ENCODE peak calls at places on chromosomes 7 and 10, in ten cellular contexts. O is prostate gland, U is aorta, F is Panc1, H is psoas muscle, P is left ventricle myocardium inferior, L is H1, T is epithelial cell of prostate, W is heart right ventricle, D is colonic mucosa. K is an unnamed sample.

GRCh38 chr7:31517103-31517502 is 3.2 kb downstream of the ITPRID1 start:
- DNase-seq in D (no peak), O (no peak), L (no peak), T (no peak), U (no peak), H (no peak), F (no peak), P (no peak), W (no peak), K (no peak)

GRCh38 chr10:19828278-19829049 is 12.2 kb downstream of the PLXDC2 start:
- DNase-seq in H (no peak), F (no peak), L (no peak), U (no peak), D (no peak), W (peak), P (no peak), O (no peak), T (no peak), K (no peak)

GRCh38 chr7:152597514-152597913 is 78.4 kb downstream of the XRCC2 start:
- DNase-seq in D (no peak), W (no peak), O (no peak), L (no peak), T (no peak), H (no peak), F (no peak), P (no peak), U (no peak), K (peak)

GRCh38 chr10:98378722-98379121 is 36.3 kb downstream of the PYROXD2 start:
- DNase-seq in D (no peak), W (no peak), L (no peak), H (no peak), F (no peak), O (no peak), T (no peak), P (no peak), U (no peak), K (no peak)

GRCh38 chr10:44749141-44749540 is 162.0 kb upstream of the TMEM72 start:
- DNase-seq in O (no peak), U (no peak), T (no peak), P (no peak), F (no peak), L (no peak), W (no peak), D (no peak), H (no peak), K (no peak)

GRCh38 chr10:70296406-70296899 is 12.6 kb upstream of the NPFFR1 start:
- DNase-seq in F (peak), H (peak), T (peak), O (no peak), L (no peak), U (peak), P (peak), W (peak), D (peak), K (peak)

GRCh38 chr7:25148772-25149575 is 23.9 kb upstream of the CYCS start:
- DNase-seq in D (no peak), F (no peak), O (no peak), P (no peak), U (no peak), T (no peak), L (no peak), W (no peak), H (no peak), K (no peak)

GRCh38 chr10:36489181-36489927 is 636.0 kb upstream of the ANKRD30A start:
- DNase-seq in F (no peak), H (no peak), L (no peak), P (peak), W (peak), U (peak), O (no peak), D (no peak), T (no peak), K (no peak)

GRCh38 chr7:22200238-22200637 is 156.7 kb downstream of the RAPGEF5 start:
- DNase-seq in O (no peak), F (no peak), H (no peak), W (no peak), D (no peak), U (no peak), L (no peak), T (no peak), P (no peak), K (no peak)

GRCh38 chr10:69327463-69328345 is 49.4 kb downstream of the HK1 start:
- DNase-seq in W (peak), L (no peak), P (peak), D (peak), F (no peak), U (peak), O (peak), H (peak), T (no peak), K (peak)

GRCh38 chr10:30701471-30702173 is 72.1 kb upstream of the LYZL2 start:
- DNase-seq in T (peak), U (no peak), F (peak), D (peak), L (no peak), O (no peak), W (no peak), P (no peak), H (no peak), K (peak)

GRCh38 chr7:133235212-133235883 is 17.5 kb upstream of the EXOC4 start:
- DNase-seq in H (no peak), W (peak), P (no peak), U (no peak), L (no peak), O (no peak), F (no peak), T (no peak), D (no peak), K (no peak)

GRCh38 chr7:22248111-22248809 is 108.7 kb downstream of the RAPGEF5 start:
- DNase-seq in U (no peak), P (no peak), W (no peak), D (no peak), H (no peak), O (no peak), F (no peak), T (no peak), L (no peak), K (no peak)

GRCh38 chr7:81887098-81887497 is 117.3 kb upstream of the HGF start:
- DNase-seq in T (no peak), O (no peak), L (no peak), U (no peak), F (no peak), P (no peak), H (no peak), W (no peak), D (no peak), K (no peak)

GRCh38 chr7:108589874-108590273 is 20.2 kb downstream of the DNAJB9 start:
- DNase-seq in T (no peak), D (no peak), W (no peak), O (no peak), F (no peak), P (no peak), L (no peak), H (no peak), U (no peak), K (no peak)

GRCh38 chr10:79243211-79244067 is 103.8 kb upstream of the PPIF start:
- DNase-seq in F (no peak), P (no peak), D (peak), H (peak), O (no peak), L (peak), W (peak), U (peak), T (no peak), K (peak)

GRCh38 chr7:137771679-137772078 is 75.1 kb downstream of the DGKI start:
- DNase-seq in U (no peak), F (peak), P (no peak), H (no peak), T (no peak), W (no peak), D (no peak), L (no peak), O (no peak), K (no peak)
- H3K27ac ChIP-seq in U (no peak), F (no peak), P (no peak), H (no peak), T (peak), W (no peak), D (no peak), L (no peak), O (no peak), K (no peak)

DNA sequence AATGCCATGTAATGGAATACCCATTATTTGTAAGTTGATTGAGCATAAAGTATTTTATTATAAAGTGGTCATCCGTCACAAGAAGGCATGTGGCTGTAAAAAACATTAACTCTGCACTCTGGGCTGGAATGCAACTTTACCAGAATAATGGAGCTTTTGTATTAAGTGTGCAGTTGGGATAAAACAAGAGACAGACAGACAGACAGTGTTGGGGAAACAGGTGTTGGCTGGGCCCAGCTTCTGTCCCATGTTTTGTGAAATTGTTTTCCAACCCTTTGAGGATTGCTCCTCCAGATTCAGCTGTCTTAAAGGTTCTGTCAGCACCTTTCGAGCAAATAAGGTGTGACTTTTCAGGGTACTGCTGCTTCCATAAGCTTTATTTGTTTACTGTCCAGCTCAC is 67.9 kb upstream of the NFKB2 start:
- DNase-seq in H (no peak), D (no peak), P (no peak), F (no peak), O (no peak), U (no peak), T (no peak), W (no peak), L (no peak), K (no peak)
- H3K27ac ChIP-seq in H (peak), D (no peak), P (peak), F (no peak), O (no peak), U (no peak), T (no peak), W (no peak), L (no peak), K (no peak)

GRCh38 chr10:86959737-86960002 is 1.3 kb downstream of the SNCG start:
- DNase-seq in F (no peak), T (no peak), O (no peak), P (no peak), H (no peak), U (no peak), W (no peak), L (no peak), D (no peak), K (no peak)
- H3K27ac ChIP-seq in F (peak), T (peak), O (peak), P (peak), H (peak), U (no peak), W (peak), L (no peak), D (no peak), K (peak)

GRCh38 chr7:97006951-97007861 is 1.9 kb downstream of the DLX6 start:
- DNase-seq in O (no peak), F (no peak), L (peak), P (no peak), W (no peak), U (no peak), H (no peak), T (no peak), D (no peak), K (no peak)
- H3K27ac ChIP-seq in O (no peak), F (no peak), L (no peak), P (no peak), W (no peak), U (no peak), H (no peak), T (no peak), D (no peak), K (no peak)

GRCh38 chr7:42055171-42055570 is 181.8 kb downstream of the GLI3 start:
- DNase-seq in H (no peak), U (no peak), P (no peak), W (no peak), F (no peak), O (no peak), D (no peak), L (no peak), T (no peak), K (no peak)
- H3K27ac ChIP-seq in H (no peak), U (no peak), P (no peak), W (no peak), F (no peak), O (no peak), D (no peak), L (no peak), T (no peak), K (no peak)

GRCh38 chr7:57413529-57414398 is 36.2 kb upstream of the ZNF716 start:
- DNase-seq in O (no peak), U (no peak), W (no peak), F (no peak), T (no peak), P (no peak), H (no peak), D (no peak), L (no peak), K (no peak)

GRCh38 chr7:57414415-57414814 is 35.6 kb upstream of the ZNF716 start:
- DNase-seq in P (no peak), L (no peak), D (no peak), F (no peak), U (no peak), W (no peak), T (no peak), O (no peak), H (no peak), K (no peak)

GRCh38 chr7:57414852-57415251 is 35.1 kb upstream of the ZNF716 start:
- DNase-seq in U (no peak), F (no peak), O (no peak), P (no peak), H (no peak), W (no peak), D (no peak), T (no peak), L (no peak), K (no peak)

GRCh38 chr7:57412168-57412567 is 37.8 kb upstream of the ZNF716 start:
- DNase-seq in H (no peak), F (no peak), W (no peak), O (no peak), T (no peak), P (no peak), U (no peak), L (no peak), D (no peak), K (no peak)

DNA sequence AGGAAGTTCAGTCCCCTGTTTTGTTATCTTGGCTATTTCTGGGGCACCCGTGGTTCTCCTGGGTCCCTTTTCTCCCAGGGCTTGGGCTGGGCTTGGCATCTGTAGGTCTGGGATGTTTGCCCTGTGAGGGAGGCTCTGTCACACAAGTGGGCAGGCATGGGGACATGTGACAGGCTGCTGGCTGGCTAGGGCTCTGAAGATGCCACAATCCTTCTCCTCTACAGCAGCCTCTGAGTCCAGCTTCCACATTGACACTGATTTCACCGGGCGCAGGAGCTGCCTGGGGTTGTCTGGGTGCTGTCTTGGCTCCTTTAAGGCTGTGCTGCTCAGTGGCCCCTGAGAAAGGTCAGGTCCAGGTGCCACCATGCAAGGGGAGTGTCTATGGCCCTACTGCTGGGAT is 37.4 kb upstream of the ZNF716 start:
- DNase-seq in L (no peak), W (no peak), D (no peak), H (no peak), P (no peak), F (no peak), O (no peak), T (no peak), U (no peak), K (no peak)
- H3K27ac ChIP-seq in L (no peak), W (no peak), D (no peak), H (no peak), P (no peak), F (no peak), O (no peak), T (no peak), U (no peak), K (no peak)

GRCh38 chr10:132634947-132635271 is 97.3 kb downstream of the INPP5A start:
- DNase-seq in D (no peak), L (no peak), T (no peak), P (no peak), H (no peak), W (no peak), F (no peak), O (no peak), U (no peak), K (no peak)

GRCh38 chr10:132632091-132632561 is 94.5 kb downstream of the INPP5A start:
- DNase-seq in L (no peak), P (peak), H (peak), O (no peak), T (no peak), D (no peak), W (peak), F (no peak), U (peak), K (no peak)

GRCh38 chr10:132631348-132631735 is 93.8 kb downstream of the INPP5A start:
- DNase-seq in F (no peak), U (peak), L (no peak), O (peak), T (no peak), D (peak), H (peak), W (peak), P (peak), K (peak)

GRCh38 chr10:132634241-132634946 is 96.8 kb downstream of the INPP5A start:
- DNase-seq in L (no peak), F (no peak), U (no peak), W (no peak), O (no peak), H (peak), P (peak), D (peak), T (no peak), K (no peak)

GRCh38 chr10:132632851-132633684 is 95.5 kb downstream of the INPP5A start:
- DNase-seq in T (no peak), F (no peak), L (no peak), H (peak), P (peak), O (no peak), U (peak), W (no peak), D (no peak), K (no peak)
- H3K27ac ChIP-seq in T (no peak), F (no peak), L (no peak), H (peak), P (peak), O (peak), U (peak), W (peak), D (peak), K (peak)

GRCh38 chr10:92839191-92840085 is 8.9 kb upstream of the EXOC6 start:
- DNase-seq in D (peak), P (peak), L (peak), T (no peak), H (peak), W (peak), O (no peak), U (peak), F (no peak), K (peak)
- H3K27ac ChIP-seq in D (no peak), P (peak), L (no peak), T (no peak), H (peak), W (peak), O (no peak), U (no peak), F (no peak), K (no peak)